ENCODE peak calls at places on chromosome 4, in ten cellular contexts. D, W, N, Z, R, T, E, J, A and K are unnamed samples.

GRCh38 chr4:79922011-79922410 is 151.0 kb downstream of the ANTXR2 start:
- DNase-seq in E (no peak), J (no peak), R (no peak), T (no peak), Z (no peak), W (no peak), N (no peak), D (no peak), A (no peak), K (no peak)

GRCh38 chr4:114103908-114104307 is 124.5 kb upstream of the ARSJ start:
- DNase-seq in N (no peak), R (no peak), T (no peak), W (no peak), J (no peak), D (no peak), E (no peak), Z (no peak), A (no peak), K (no peak)

GRCh38 chr4:179530953-179531352 is 2088.7 kb upstream of the AGA start:
- DNase-seq in W (no peak), T (no peak), Z (no peak), N (no peak), A (peak), E (no peak), R (no peak), D (no peak), J (no peak), K (no peak)

GRCh38 chr4:1749826-1750225 is 28.5 kb downstream of the TACC3 start:
- DNase-seq in T (no peak), E (no peak), W (no peak), Z (no peak), A (no peak), D (no peak), R (no peak), J (no peak), N (no peak), K (no peak)

GRCh38 chr4:112509243-112510190 is 6.5 kb downstream of the NEUROG2 start:
- DNase-seq in J (no peak), T (no peak), R (no peak), D (no peak), W (no peak), Z (peak), N (no peak), E (peak), A (peak), K (no peak)

GRCh38 chr4:77917075-77917474 is 54.4 kb downstream of the MRPL1 start:
- DNase-seq in Z (no peak), D (no peak), E (no peak), W (no peak), N (no peak), J (no peak), A (no peak), R (no peak), T (no peak), K (no peak)

GRCh38 chr4:54625391-54625790 is 32.4 kb upstream of the KIT start:
- DNase-seq in R (peak), T (no peak), N (peak), W (no peak), D (no peak), E (no peak), Z (no peak), J (no peak), A (no peak), K (no peak)

GRCh38 chr4:128186623-128187022 is 101.0 kb downstream of the PGRMC2 start:
- DNase-seq in T (no peak), A (no peak), W (no peak), R (no peak), N (no peak), Z (no peak), D (no peak), J (no peak), E (no peak), K (no peak)

GRCh38 chr4:176270669-176271068 is 1.6 kb upstream of the ASB5 start:
- DNase-seq in D (peak), T (no peak), R (peak), N (peak), E (no peak), W (no peak), Z (peak), J (no peak), A (peak), K (no peak)

GRCh38 chr4:90543419-90544170 is 416.4 kb downstream of the CCSER1 start:
- DNase-seq in R (no peak), N (no peak), E (no peak), D (no peak), T (no peak), A (no peak), Z (no peak), J (no peak), W (no peak), K (no peak)

GRCh38 chr4:138981930-138982390 is 33.6 kb upstream of the NOCT start:
- DNase-seq in W (no peak), J (no peak), T (no peak), Z (peak), N (peak), E (no peak), A (peak), R (peak), D (peak), K (no peak)

GRCh38 chr4:180674629-180675367 is 1568.4 kb upstream of the TENM3 start:
- DNase-seq in N (no peak), R (no peak), J (no peak), T (peak), W (no peak), A (no peak), Z (no peak), E (no peak), D (no peak), K (no peak)

GRCh38 chr4:140756292-140757219 is at the start of gene TBC1D9:
- DNase-seq in E (peak), W (no peak), D (peak), N (peak), A (peak), J (peak), Z (peak), T (peak), R (peak), K (peak)

GRCh38 chr4:8255698-8256441 is 13.7 kb upstream of the HTRA3 start:
- DNase-seq in D (no peak), T (no peak), W (no peak), Z (no peak), J (no peak), E (no peak), N (no peak), A (no peak), R (no peak), K (no peak)